ENCODE peak calls at places on chromosomes 11 and 22, in five cellular contexts. N is ovary; B is GM06990; G is Caco-2; S is CD8-positive, alpha-beta T cell. Q is an unnamed sample.

GRCh38 chr11:66317322-66317765 is 500 bp upstream of the CD248 start:
- DNase-seq in N (peak; percentile 61), B (no peak), G (no peak), S (peak; percentile 82), Q (no peak)

GRCh38 chr11:19670030-19670761 is 42.4 kb upstream of the NAV2 start:
- DNase-seq in N (no peak), B (no peak), G (no peak), S (no peak), Q (no peak)

GRCh38 chr11:64762916-64763803 is 3.4 kb upstream of the PYGM start:
- DNase-seq in N (peak; percentile 17), B (no peak), G (no peak), S (no peak), Q (no peak)

GRCh38 chr11:122850076-122850631 is 11.9 kb downstream of the CRTAM start:
- DNase-seq in N (no peak), B (peak; percentile 44), G (no peak), S (peak; percentile 63), Q (no peak)

GRCh38 chr11:86669424-86669823 is 3.0 kb downstream of the ME3 start:
- DNase-seq in N (no peak), B (no peak), G (no peak), S (no peak), Q (no peak)

GRCh38 chr11:111367411-111368284 is 11.4 kb downstream of the POU2AF1 start:
- DNase-seq in N (no peak), B (peak; percentile 74), G (no peak), S (no peak), Q (no peak)

GRCh38 chr11:45662665-45663485 is 2.5 kb downstream of the CHST1 start:
- DNase-seq in N (no peak), B (no peak), G (no peak), S (no peak), Q (no peak)

GRCh38 chr11:44600739-44601416 is 35.4 kb downstream of the CD82 start:
- DNase-seq in N (no peak), B (peak; percentile 75), G (no peak), S (no peak), Q (no peak)

GRCh38 chr11:726278-726915 is 20.4 kb downstream of the EPS8L2 start:
- DNase-seq in N (peak; percentile 60), B (peak; percentile 74), G (no peak), S (peak; percentile 76), Q (no peak)

GRCh38 chr22:49971232-49972162 is 10.9 kb downstream of the PIM3 start:
- DNase-seq in N (peak; percentile 87), B (no peak), G (peak; percentile 86), S (no peak), Q (peak; percentile 86)
- H3K4me3 ChIP-seq in N (peak overlapping the region; percentile 53), B (peak overlapping the region; percentile 62), G (peak overlapping the region; percentile 59), S (peak overlapping the region; percentile 34), Q (peak overlapping the region; percentile 46)

GRCh38 chr11:57649826-57650738 is at the start of gene YPEL4:
- DNase-seq in N (peak; percentile 70), B (no peak), G (no peak), S (peak; percentile 80), Q (no peak)
- H3K27me3 ChIP-seq in N (no peaks in the 10 kb centered on the region), B (peaks cover 3% of the 10 kb centered on the region), G (peaks cover 2% of the 10 kb centered on the region), S (no peaks in the 10 kb centered on the region), Q (peaks cover 9% of the 10 kb centered on the region)

GRCh38 chr22:49789289-49790141 is 38.2 kb downstream of the BRD1 start:
- DNase-seq in N (peak; percentile 53), B (no peak), G (no peak), S (peak; percentile 67), Q (peak; percentile 74)

GRCh38 chr22:49790912-49791311 is 36.8 kb downstream of the BRD1 start:
- DNase-seq in N (no peak), B (no peak), G (no peak), S (no peak), Q (no peak)

GRCh38 chr22:49793296-49793695 is 34.4 kb downstream of the BRD1 start:
- DNase-seq in N (no peak), B (no peak), G (no peak), S (no peak), Q (no peak)

GRCh38 chr22:49792107-49792506 is 35.6 kb downstream of the BRD1 start:
- DNase-seq in N (no peak), B (no peak), G (no peak), S (no peak), Q (no peak)

DNA sequence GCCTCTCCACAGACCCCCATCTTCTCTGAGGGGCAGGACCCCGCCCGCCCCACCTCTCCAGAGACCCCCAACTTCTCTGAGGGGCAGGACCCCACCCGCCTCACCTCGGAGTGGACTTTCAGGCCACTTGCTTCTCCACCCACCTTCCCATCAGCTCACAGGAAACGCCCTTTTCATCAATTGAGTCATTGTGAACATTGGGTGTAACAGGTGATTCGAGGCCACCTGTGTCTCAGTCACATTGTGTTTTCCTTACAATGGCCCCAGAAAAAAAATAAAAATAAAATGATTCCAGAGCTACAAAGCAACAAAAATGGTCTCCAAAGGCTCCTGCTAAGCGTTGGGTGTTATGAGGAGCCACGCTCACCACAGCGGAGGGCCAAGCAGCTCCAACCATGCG is 36.0 kb downstream of the BRD1 start:
- DNase-seq in N (no peak), B (no peak), G (no peak), S (no peak), Q (no peak)
- H3K36me3 ChIP-seq in N (no peaks in the 10 kb centered on the region), B (peaks cover 35% of the 10 kb centered on the region), G (no peaks in the 10 kb centered on the region), S (peaks cover 46% of the 10 kb centered on the region), Q (peaks cover 64% of the 10 kb centered on the region)

GRCh38 chr11:61390161-61390560 is 2.2 kb upstream of the TMEM216 start:
- DNase-seq in N (no peak), B (no peak), G (no peak), S (no peak), Q (no peak)

DNA sequence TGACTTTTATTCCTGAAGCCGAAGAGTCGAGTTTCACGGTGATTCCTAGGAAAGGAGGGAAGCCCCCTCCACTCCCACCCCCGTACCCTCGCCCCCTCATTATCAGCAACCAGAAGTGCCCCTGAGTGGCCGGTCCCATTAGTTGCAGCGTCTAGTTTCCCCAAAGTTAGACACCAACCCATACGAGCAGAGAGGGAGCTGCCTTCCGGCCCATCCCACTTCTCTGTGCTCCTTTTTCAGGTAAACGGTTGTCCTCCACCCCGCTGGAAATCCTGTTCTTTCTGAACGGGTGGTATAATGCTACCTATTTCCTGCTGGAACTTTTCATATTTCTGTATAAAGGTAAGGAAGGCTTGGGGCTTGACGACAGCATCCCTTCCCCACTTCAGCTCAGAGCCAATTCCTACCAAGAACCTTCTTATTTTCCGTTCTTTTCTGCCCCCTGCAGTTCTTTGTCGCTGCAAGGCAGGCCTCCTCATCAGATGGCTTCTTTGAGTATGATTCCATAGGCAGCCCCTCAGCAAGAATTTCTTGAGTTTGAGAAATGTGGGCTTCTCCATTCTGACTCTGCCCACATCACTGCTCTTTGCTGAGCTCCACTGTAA is 706 bp downstream of the TMEM216 start:
- DNase-seq in N (no peak), B (no peak), G (peak; percentile 32), S (peak; percentile 49), Q (no peak)
- H3K4me3 ChIP-seq in N (peak overlapping the region; percentile 76), B (peak overlapping the region; percentile 78), G (peak overlapping the region; percentile 94), S (peak overlapping the region; percentile 57), Q (peak overlapping the region; percentile 62)

GRCh38 chr11:119691020-119691666 is 37.9 kb downstream of the NECTIN1 start:
- DNase-seq in N (no peak), B (no peak), G (no peak), S (no peak), Q (no peak)
- H3K27me3 ChIP-seq in N (no peaks in the 10 kb centered on the region), B (no peaks in the 10 kb centered on the region), G (no peaks in the 10 kb centered on the region), S (no peaks in the 10 kb centered on the region), Q (no peaks in the 10 kb centered on the region)

GRCh38 chr22:46795140-46795539 is 32.7 kb downstream of the TBC1D22A start:
- DNase-seq in N (no peak), B (no peak), G (no peak), S (no peak), Q (peak; percentile 40)

GRCh38 chr22:46794491-46794890 is 32.0 kb downstream of the TBC1D22A start:
- DNase-seq in N (no peak), B (no peak), G (no peak), S (no peak), Q (peak; percentile 47)

GRCh38 chr22:46797355-46797754 is 34.9 kb downstream of the TBC1D22A start:
- DNase-seq in N (no peak), B (no peak), G (peak; percentile 43), S (no peak), Q (no peak)

GRCh38 chr22:46796566-46797195 is 34.2 kb downstream of the TBC1D22A start:
- DNase-seq in N (no peak), B (no peak), G (no peak), S (no peak), Q (peak; percentile 52)

GRCh38 chr22:46795845-46796565 is 33.6 kb downstream of the TBC1D22A start:
- DNase-seq in N (no peak), B (no peak), G (no peak), S (no peak), Q (peak; percentile 42)
- H3K36me3 ChIP-seq in N (no peaks in the 10 kb centered on the region), B (peaks cover 55% of the 10 kb centered on the region), G (peaks cover 2% of the 10 kb centered on the region), S (peaks cover 37% of the 10 kb centered on the region), Q (peaks cover 44% of the 10 kb centered on the region)

DNA sequence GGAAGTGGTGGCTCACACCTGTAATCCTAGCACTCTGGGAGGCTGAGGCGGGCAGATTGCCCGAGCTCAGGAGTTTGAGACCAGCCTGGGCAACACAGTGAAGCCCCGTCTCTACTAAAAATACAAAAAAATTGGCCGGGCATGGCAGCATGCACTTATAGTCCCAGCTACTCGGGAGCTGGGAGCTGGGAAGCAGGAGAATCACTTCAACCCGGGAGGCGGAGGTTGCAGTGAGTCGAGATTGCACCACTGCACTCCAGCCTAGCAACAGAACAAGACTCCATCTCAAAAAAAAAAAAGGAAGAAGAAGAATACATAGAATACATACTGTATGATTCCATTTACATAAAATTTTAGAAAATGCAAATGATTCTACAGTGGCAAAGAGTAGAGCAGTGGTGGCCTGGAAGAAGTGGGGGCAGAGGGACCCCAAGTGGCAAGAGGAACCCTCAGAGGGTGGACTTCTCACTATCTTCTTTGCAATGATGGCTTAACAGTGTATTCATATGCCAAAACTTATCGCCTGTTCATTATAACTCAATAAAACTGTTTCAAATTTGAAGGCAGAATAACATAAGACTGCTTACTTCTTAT is 22.0 kb downstream of the PACSIN2 start:
- DNase-seq in N (no peak), B (no peak), G (no peak), S (no peak), Q (no peak)
- H3K4me3 ChIP-seq in N (no peak overlapping the region), B (no peak overlapping the region), G (peak overlapping the region; percentile 19), S (no peak overlapping the region), Q (no peak overlapping the region)

GRCh38 chr22:25000686-25001085 is 48.2 kb downstream of the KIAA1671 start:
- DNase-seq in N (no peak), B (no peak), G (no peak), S (no peak), Q (no peak)

GRCh38 chr22:24996420-24996952 is 44.0 kb downstream of the KIAA1671 start:
- DNase-seq in N (no peak), B (no peak), G (peak; percentile 38), S (no peak), Q (no peak)

GRCh38 chr22:24995649-24996180 is 43.2 kb downstream of the KIAA1671 start:
- DNase-seq in N (no peak), B (no peak), G (no peak), S (no peak), Q (no peak)

GRCh38 chr22:24994070-24994763 is 41.7 kb downstream of the KIAA1671 start:
- DNase-seq in N (no peak), B (no peak), G (no peak), S (no peak), Q (no peak)

DNA sequence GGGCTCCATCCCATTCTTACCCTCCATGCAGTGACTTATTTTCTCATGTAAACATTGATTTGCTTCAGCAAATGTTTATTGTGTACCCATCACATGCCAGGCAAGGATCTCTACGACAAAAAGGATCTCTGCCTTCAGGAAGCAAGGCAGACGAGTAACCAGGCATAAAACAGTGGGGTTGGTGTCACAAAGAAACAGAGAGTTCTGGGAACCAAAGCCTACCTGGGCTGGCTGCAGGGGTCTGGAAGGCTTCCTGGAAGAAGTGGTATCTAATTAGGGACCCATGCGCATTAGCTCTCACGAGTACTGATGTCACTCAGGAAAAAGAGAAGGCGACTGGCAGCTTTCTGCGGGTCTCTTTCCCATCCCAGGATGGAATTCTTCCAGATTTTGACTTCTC is 44.5 kb downstream of the KIAA1671 start:
- DNase-seq in N (no peak), B (no peak), G (no peak), S (no peak), Q (no peak)
- H3K27me3 ChIP-seq in N (no peaks in the 10 kb centered on the region), B (peaks cover 1% of the 10 kb centered on the region), G (no peaks in the 10 kb centered on the region), S (no peaks in the 10 kb centered on the region), Q (no peaks in the 10 kb centered on the region)

Q was measured in right atrium auricular region.